ENCODE peak calls at places on chromosomes 4 and X, in nine cellular contexts. V is AG09309; N is M059J; Z is ELR; J is CD8-positive, alpha-beta T cell; I is nephron progenitor cell; Y is AG10803; X is hippocampal formation; K is GM06990. M is an unnamed sample.

GRCh38 chr4:183798249-183798920 is 106.7 kb upstream of the STOX2 start:
- DNase-seq in V (no peak), N (no peak), Z (no peak), J (no peak), I (peak; percentile 58), Y (no peak), X (no peak), K (no peak), M (no peak)

GRCh38 chrX:111244238-111244750 is 26.0 kb downstream of the CAPN6 start:
- DNase-seq in V (no peak), N (peak; percentile 8), Z (peak; percentile 34), J (no peak), I (no peak), Y (peak; percentile 8), X (peak; percentile 2), K (no peak), M (no peak)

GRCh38 chrX:38868941-38869378 is 67.7 kb downstream of the MID1IP1 start:
- DNase-seq in V (no peak), N (peak; percentile 72), Z (peak; percentile 68), J (no peak), I (no peak), Y (peak; percentile 69), X (no peak), K (no peak), M (no peak)

GRCh38 chr4:154032914-154033313 is 244.0 kb upstream of the SFRP2 start:
- DNase-seq in V (no peak), N (no peak), Z (no peak), J (no peak), I (no peak), Y (no peak), X (no peak), K (no peak), M (no peak)

GRCh38 chrX:120213438-120214265 is 37.0 kb upstream of the ZBTB33 start:
- DNase-seq in V (peak; percentile 1), N (peak; percentile 64), Z (peak; percentile 62), J (peak; percentile 55), I (peak; percentile 68), Y (peak; percentile 40), X (peak; percentile 10), K (peak; percentile 23), M (peak; percentile 34)

GRCh38 chrX:123920065-123920785 is 41.3 kb upstream of the STAG2 start:
- DNase-seq in V (no peak), N (peak; percentile 83), Z (peak; percentile 77), J (no peak), I (no peak), Y (peak; percentile 65), X (no peak), K (no peak), M (no peak)

GRCh38 chr4:109294468-109295020 is 7.9 kb downstream of the COL25A1 start:
- DNase-seq in V (no peak), N (peak; percentile 22), Z (peak; percentile 17), J (no peak), I (no peak), Y (no peak), X (no peak), K (no peak), M (no peak)

GRCh38 chr4:8050555-8051206 is 107.9 kb downstream of the ABLIM2 start:
- DNase-seq in V (no peak), N (peak; percentile 20), Z (no peak), J (no peak), I (peak; percentile 49), Y (no peak), X (peak; percentile 60), K (no peak), M (peak; percentile 64)

GRCh38 chrX:97622111-97622510 is 738.4 kb downstream of the RPA4 start:
- DNase-seq in V (no peak), N (no peak), Z (no peak), J (no peak), I (no peak), Y (no peak), X (no peak), K (no peak), M (no peak)

GRCh38 chr4:95637047-95637600 is 88.4 kb upstream of the UNC5C start:
- DNase-seq in V (no peak), N (peak; percentile 1), Z (no peak), J (no peak), I (peak; percentile 3), Y (no peak), X (no peak), K (no peak), M (peak; percentile 0)

GRCh38 chrX:9341305-9342201 is 123.3 kb upstream of the TBL1X start:
- DNase-seq in V (no peak), N (peak; percentile 67), Z (peak; percentile 64), J (peak; percentile 55), I (peak; percentile 37), Y (peak; percentile 70), X (peak; percentile 54), K (peak; percentile 66), M (peak; percentile 38)

GRCh38 chrX:25721564-25721963 is 416.6 kb upstream of the MAGEB18 start:
- DNase-seq in V (no peak), N (no peak), Z (no peak), J (no peak), I (no peak), Y (peak; percentile 0), X (no peak), K (no peak), M (peak; percentile 1)

GRCh38 chrX:54066841-54067240 is 22.6 kb upstream of the PHF8 start:
- DNase-seq in V (no peak), N (peak; percentile 48), Z (peak; percentile 51), J (no peak), I (no peak), Y (peak; percentile 56), X (no peak), K (no peak), M (no peak)

GRCh38 chrX:23902419-23902818 is 5.3 kb downstream of the APOO start:
- DNase-seq in V (no peak), N (peak; percentile 61), Z (peak; percentile 72), J (no peak), I (no peak), Y (peak; percentile 62), X (peak; percentile 65), K (no peak), M (peak; percentile 31)

GRCh38 chr4:162644346-162644745 is 480.5 kb upstream of the FSTL5 start:
- DNase-seq in V (no peak), N (no peak), Z (peak; percentile 55), J (no peak), I (no peak), Y (peak; percentile 66), X (no peak), K (no peak), M (no peak)

GRCh38 chr4:617644-618330 is 7.6 kb upstream of the PDE6B start:
- DNase-seq in V (no peak), N (no peak), Z (no peak), J (no peak), I (no peak), Y (no peak), X (no peak), K (no peak), M (no peak)

GRCh38 chr4:159105761-159106243 is 2.9 kb downstream of the RAPGEF2 start:
- DNase-seq in V (no peak), N (peak; percentile 84), Z (peak; percentile 32), J (no peak), I (peak; percentile 1), Y (peak; percentile 40), X (no peak), K (peak; percentile 15), M (no peak)

GRCh38 chrX:77505227-77505626 is 58.0 kb downstream of the FGF16 start:
- DNase-seq in V (peak; percentile 3), N (no peak), Z (peak; percentile 27), J (no peak), I (no peak), Y (peak; percentile 53), X (no peak), K (no peak), M (peak; percentile 36)

GRCh38 chr4:154341448-154341847 is 150.2 kb downstream of the DCHS2 start:
- DNase-seq in V (no peak), N (no peak), Z (no peak), J (no peak), I (no peak), Y (no peak), X (no peak), K (no peak), M (no peak)

GRCh38 chrX:40085086-40085551 is 12.6 kb downstream of the BCOR start:
- DNase-seq in V (no peak), N (peak; percentile 77), Z (peak; percentile 61), J (no peak), I (no peak), Y (peak; percentile 88), X (no peak), K (no peak), M (no peak)

GRCh38 chr4:55791666-55792065 is 27.9 kb upstream of the EXOC1L start:
- DNase-seq in V (no peak), N (peak; percentile 33), Z (peak; percentile 14), J (no peak), I (no peak), Y (no peak), X (no peak), K (no peak), M (no peak)

GRCh38 chr4:121070696-121071639 is 1.4 kb downstream of the NDNF start:
- DNase-seq in V (no peak), N (peak; percentile 32), Z (peak; percentile 65), J (peak; percentile 16), I (peak; percentile 72), Y (peak; percentile 58), X (no peak), K (peak; percentile 9), M (no peak)

GRCh38 chr4:100362363-100362762 is 155.5 kb downstream of the EMCN start:
- DNase-seq in V (no peak), N (peak; percentile 2), Z (peak; percentile 65), J (no peak), I (no peak), Y (no peak), X (no peak), K (no peak), M (no peak)

GRCh38 chr4:152161676-152162330 is 374.1 kb downstream of the FBXW7 start:
- DNase-seq in V (no peak), N (peak; percentile 40), Z (peak; percentile 25), J (no peak), I (no peak), Y (peak; percentile 8), X (no peak), K (no peak), M (no peak)

GRCh38 chr4:113682730-113683129 is 78.8 kb downstream of the CAMK2D start:
- DNase-seq in V (no peak), N (no peak), Z (peak; percentile 78), J (no peak), I (no peak), Y (peak; percentile 43), X (no peak), K (no peak), M (no peak)

GRCh38 chr4:189001283-189001970 is 862.2 kb downstream of the TRIML1 start:
- DNase-seq in V (no peak), N (no peak), Z (no peak), J (no peak), I (no peak), Y (no peak), X (no peak), K (no peak), M (peak; percentile 60)

GRCh38 chrX:150623583-150623982 is 55.2 kb downstream of the MTM1 start:
- DNase-seq in V (no peak), N (no peak), Z (no peak), J (no peak), I (no peak), Y (no peak), X (no peak), K (no peak), M (no peak)

GRCh38 chr4:151806511-151806927 is 45.7 kb upstream of the GATB start:
- DNase-seq in V (peak; percentile 67), N (peak; percentile 95), Z (peak; percentile 88), J (no peak), I (no peak), Y (peak; percentile 89), X (no peak), K (no peak), M (no peak)

GRCh38 chr4:17523626-17524025 is 8.7 kb downstream of the CLRN2 start:
- DNase-seq in V (no peak), N (no peak), Z (no peak), J (no peak), I (no peak), Y (no peak), X (no peak), K (no peak), M (no peak)

GRCh38 chr4:1170156-1170804 is 2.1 kb downstream of the SPON2 start:
- DNase-seq in V (no peak), N (no peak), Z (no peak), J (no peak), I (no peak), Y (no peak), X (no peak), K (no peak), M (no peak)

GRCh38 chr4:163107754-163108153 is 58.9 kb downstream of the NAF1 start:
- DNase-seq in V (no peak), N (peak; percentile 1), Z (peak; percentile 41), J (no peak), I (no peak), Y (peak; percentile 8), X (no peak), K (peak; percentile 13), M (no peak)

M was measured in DMS153.